ENCODE peak calls at places on chromosomes 11 and 22, in nine cellular contexts. One of them, this sample, is unnamed.

GRCh38 chr22:45083659-45084305 is 74.0 kb upstream of the PHF21B start:
- DNase-seq in sigmoid colon: no peak
- DNase-seq in AG09319: no peak
- DNase-seq in cardiac muscle cell: peak
- DNase-seq in chondrocyte: no peak
- DNase-seq in tibial nerve: no peak
- DNase-seq in nephron progenitor cell: no peak
- DNase-seq in heart left ventricle: no peak
- DNase-seq in colonic mucosa: no peak
- DNase-seq in this sample: no peak

GRCh38 chr11:124662111-124662510 is 11.4 kb downstream of the SIAE start:
- DNase-seq in colonic mucosa: no peak
- DNase-seq in tibial nerve: no peak
- DNase-seq in chondrocyte: no peak
- DNase-seq in cardiac muscle cell: no peak
- DNase-seq in heart left ventricle: no peak
- DNase-seq in nephron progenitor cell: no peak
- DNase-seq in AG09319: no peak
- DNase-seq in sigmoid colon: no peak
- DNase-seq in this sample: no peak

GRCh38 chr11:2554338-2555240 is 109.8 kb downstream of the KCNQ1 start:
- DNase-seq in colonic mucosa: no peak
- DNase-seq in cardiac muscle cell: no peak
- DNase-seq in heart left ventricle: no peak
- DNase-seq in tibial nerve: peak
- DNase-seq in chondrocyte: peak
- DNase-seq in nephron progenitor cell: no peak
- DNase-seq in AG09319: no peak
- DNase-seq in sigmoid colon: peak
- DNase-seq in this sample: no peak

GRCh38 chr22:27242474-27242873 is 559.1 kb downstream of the MN1 start:
- DNase-seq in colonic mucosa: no peak
- DNase-seq in sigmoid colon: no peak
- DNase-seq in cardiac muscle cell: no peak
- DNase-seq in heart left ventricle: no peak
- DNase-seq in chondrocyte: no peak
- DNase-seq in tibial nerve: no peak
- DNase-seq in nephron progenitor cell: no peak
- DNase-seq in AG09319: no peak
- DNase-seq in this sample: no peak

GRCh38 chr11:61187505-61188130 is 15.7 kb upstream of the PGA3 start:
- DNase-seq in AG09319: peak
- DNase-seq in tibial nerve: peak
- DNase-seq in colonic mucosa: peak
- DNase-seq in chondrocyte: no peak
- DNase-seq in nephron progenitor cell: peak
- DNase-seq in sigmoid colon: peak
- DNase-seq in cardiac muscle cell: peak
- DNase-seq in heart left ventricle: peak
- DNase-seq in this sample: peak

GRCh38 chr22:38724926-38725571 is 19.3 kb downstream of the GTPBP1 start:
- DNase-seq in sigmoid colon: peak
- DNase-seq in AG09319: no peak
- DNase-seq in heart left ventricle: no peak
- DNase-seq in colonic mucosa: no peak
- DNase-seq in tibial nerve: no peak
- DNase-seq in chondrocyte: no peak
- DNase-seq in cardiac muscle cell: peak
- DNase-seq in nephron progenitor cell: no peak
- DNase-seq in this sample: no peak

GRCh38 chr11:134950692-134951304 is 538.8 kb upstream of the B3GAT1 start:
- DNase-seq in tibial nerve: no peak
- DNase-seq in AG09319: no peak
- DNase-seq in nephron progenitor cell: no peak
- DNase-seq in chondrocyte: no peak
- DNase-seq in heart left ventricle: no peak
- DNase-seq in sigmoid colon: no peak
- DNase-seq in colonic mucosa: no peak
- DNase-seq in cardiac muscle cell: peak
- DNase-seq in this sample: no peak

GRCh38 chr22:35637254-35637653 is 11.0 kb upstream of the APOL6 start:
- DNase-seq in chondrocyte: no peak
- DNase-seq in AG09319: no peak
- DNase-seq in heart left ventricle: no peak
- DNase-seq in cardiac muscle cell: no peak
- DNase-seq in tibial nerve: no peak
- DNase-seq in sigmoid colon: no peak
- DNase-seq in colonic mucosa: no peak
- DNase-seq in nephron progenitor cell: no peak
- DNase-seq in this sample: no peak

GRCh38 chr22:41184679-41185078 is 20.4 kb upstream of the L3MBTL2 start:
- DNase-seq in nephron progenitor cell: no peak
- DNase-seq in tibial nerve: no peak
- DNase-seq in AG09319: no peak
- DNase-seq in colonic mucosa: no peak
- DNase-seq in heart left ventricle: no peak
- DNase-seq in chondrocyte: no peak
- DNase-seq in sigmoid colon: no peak
- DNase-seq in cardiac muscle cell: no peak
- DNase-seq in this sample: no peak

GRCh38 chr11:131688056-131688693 is 317.8 kb downstream of the NTM start:
- DNase-seq in AG09319: peak
- DNase-seq in heart left ventricle: peak
- DNase-seq in tibial nerve: peak
- DNase-seq in sigmoid colon: no peak
- DNase-seq in colonic mucosa: peak
- DNase-seq in nephron progenitor cell: peak
- DNase-seq in cardiac muscle cell: peak
- DNase-seq in chondrocyte: no peak
- DNase-seq in this sample: peak

GRCh38 chr22:46907578-46908215 is 145.2 kb downstream of the TBC1D22A start:
- DNase-seq in AG09319: no peak
- DNase-seq in tibial nerve: no peak
- DNase-seq in sigmoid colon: no peak
- DNase-seq in heart left ventricle: no peak
- DNase-seq in cardiac muscle cell: no peak
- DNase-seq in colonic mucosa: no peak
- DNase-seq in nephron progenitor cell: no peak
- DNase-seq in chondrocyte: no peak
- DNase-seq in this sample: no peak

GRCh38 chr11:60914620-60915249 is 777 bp downstream of the TMEM109 start:
- DNase-seq in chondrocyte: no peak
- DNase-seq in tibial nerve: no peak
- DNase-seq in heart left ventricle: no peak
- DNase-seq in nephron progenitor cell: no peak
- DNase-seq in colonic mucosa: peak
- DNase-seq in AG09319: no peak
- DNase-seq in cardiac muscle cell: peak
- DNase-seq in sigmoid colon: peak
- DNase-seq in this sample: no peak

GRCh38 chr22:41619979-41620645 is 731 bp downstream of the DESI1 start:
- DNase-seq in cardiac muscle cell: no peak
- DNase-seq in colonic mucosa: peak
- DNase-seq in tibial nerve: no peak
- DNase-seq in sigmoid colon: peak
- DNase-seq in chondrocyte: no peak
- DNase-seq in heart left ventricle: peak
- DNase-seq in nephron progenitor cell: peak
- DNase-seq in AG09319: no peak
- DNase-seq in this sample: peak

GRCh38 chr22:27513021-27513420 is 288.5 kb downstream of the MN1 start:
- DNase-seq in colonic mucosa: no peak
- DNase-seq in chondrocyte: no peak
- DNase-seq in nephron progenitor cell: no peak
- DNase-seq in cardiac muscle cell: no peak
- DNase-seq in sigmoid colon: no peak
- DNase-seq in heart left ventricle: no peak
- DNase-seq in AG09319: no peak
- DNase-seq in tibial nerve: no peak
- DNase-seq in this sample: no peak

GRCh38 chr11:1667906-1668305 is 29.1 kb upstream of the KRTAP5-6 start:
- DNase-seq in colonic mucosa: no peak
- DNase-seq in cardiac muscle cell: peak
- DNase-seq in AG09319: no peak
- DNase-seq in chondrocyte: no peak
- DNase-seq in nephron progenitor cell: no peak
- DNase-seq in heart left ventricle: no peak
- DNase-seq in tibial nerve: no peak
- DNase-seq in sigmoid colon: no peak
- DNase-seq in this sample: no peak

GRCh38 chr11:95676280-95676679 is 113.3 kb downstream of the FAM76B start:
- DNase-seq in tibial nerve: no peak
- DNase-seq in nephron progenitor cell: no peak
- DNase-seq in AG09319: no peak
- DNase-seq in chondrocyte: no peak
- DNase-seq in colonic mucosa: no peak
- DNase-seq in cardiac muscle cell: no peak
- DNase-seq in heart left ventricle: no peak
- DNase-seq in sigmoid colon: no peak
- DNase-seq in this sample: no peak

GRCh38 chr11:102268083-102268984 is 49.0 kb upstream of the BIRC3 start:
- DNase-seq in tibial nerve: peak
- DNase-seq in cardiac muscle cell: peak
- DNase-seq in heart left ventricle: peak
- DNase-seq in AG09319: peak
- DNase-seq in chondrocyte: no peak
- DNase-seq in colonic mucosa: peak
- DNase-seq in sigmoid colon: peak
- DNase-seq in nephron progenitor cell: peak
- DNase-seq in this sample: peak

GRCh38 chr22:50329236-50329635 is 2.4 kb upstream of the DENND6B start:
- DNase-seq in AG09319: no peak
- DNase-seq in heart left ventricle: no peak
- DNase-seq in nephron progenitor cell: no peak
- DNase-seq in cardiac muscle cell: peak
- DNase-seq in colonic mucosa: no peak
- DNase-seq in sigmoid colon: no peak
- DNase-seq in chondrocyte: no peak
- DNase-seq in tibial nerve: no peak
- DNase-seq in this sample: no peak

GRCh38 chr11:110478410-110478809 is 48.7 kb downstream of the FDX1 start:
- DNase-seq in tibial nerve: no peak
- DNase-seq in colonic mucosa: no peak
- DNase-seq in chondrocyte: no peak
- DNase-seq in sigmoid colon: no peak
- DNase-seq in nephron progenitor cell: peak
- DNase-seq in heart left ventricle: no peak
- DNase-seq in AG09319: no peak
- DNase-seq in cardiac muscle cell: no peak
- DNase-seq in this sample: peak

GRCh38 chr11:39630365-39630764 is 1829.1 kb downstream of the LRRC4C start:
- DNase-seq in AG09319: no peak
- DNase-seq in cardiac muscle cell: no peak
- DNase-seq in tibial nerve: no peak
- DNase-seq in sigmoid colon: no peak
- DNase-seq in nephron progenitor cell: no peak
- DNase-seq in chondrocyte: no peak
- DNase-seq in colonic mucosa: no peak
- DNase-seq in heart left ventricle: no peak
- DNase-seq in this sample: no peak

GRCh38 chr11:102007567-102008437 is 39.4 kb upstream of the CFAP300 start:
- DNase-seq in AG09319: peak
- DNase-seq in cardiac muscle cell: peak
- DNase-seq in tibial nerve: no peak
- DNase-seq in sigmoid colon: no peak
- DNase-seq in heart left ventricle: no peak
- DNase-seq in chondrocyte: no peak
- DNase-seq in nephron progenitor cell: no peak
- DNase-seq in colonic mucosa: peak
- DNase-seq in this sample: no peak

GRCh38 chr11:121024989-121025388 is 1.1 kb downstream of the TBCEL start:
- DNase-seq in nephron progenitor cell: no peak
- DNase-seq in chondrocyte: no peak
- DNase-seq in sigmoid colon: no peak
- DNase-seq in colonic mucosa: no peak
- DNase-seq in tibial nerve: no peak
- DNase-seq in cardiac muscle cell: no peak
- DNase-seq in heart left ventricle: peak
- DNase-seq in AG09319: no peak
- DNase-seq in this sample: no peak

GRCh38 chr11:105000797-105001196 is 22.2 kb downstream of the CASP5 start:
- DNase-seq in AG09319: no peak
- DNase-seq in heart left ventricle: no peak
- DNase-seq in tibial nerve: no peak
- DNase-seq in nephron progenitor cell: no peak
- DNase-seq in colonic mucosa: no peak
- DNase-seq in sigmoid colon: no peak
- DNase-seq in chondrocyte: no peak
- DNase-seq in cardiac muscle cell: no peak
- DNase-seq in this sample: no peak
- TF ChIP-seq CTCF in AG09319: peak
- TF ChIP-seq CTCF in heart left ventricle: peak
- TF ChIP-seq CTCF in tibial nerve: peak
- TF ChIP-seq CTCF in nephron progenitor cell: peak
- TF ChIP-seq CTCF in colonic mucosa: no peak
- TF ChIP-seq CTCF in sigmoid colon: no peak
- TF ChIP-seq CTCF in chondrocyte: peak
- TF ChIP-seq CTCF in cardiac muscle cell: peak
- TF ChIP-seq CTCF in this sample: peak

GRCh38 chr11:70226967-70227366 is 23.9 kb downstream of the FADD start:
- DNase-seq in sigmoid colon: no peak
- DNase-seq in colonic mucosa: no peak
- DNase-seq in AG09319: no peak
- DNase-seq in nephron progenitor cell: peak
- DNase-seq in heart left ventricle: no peak
- DNase-seq in tibial nerve: no peak
- DNase-seq in chondrocyte: no peak
- DNase-seq in cardiac muscle cell: no peak
- DNase-seq in this sample: no peak
- TF ChIP-seq CTCF in sigmoid colon: no peak
- TF ChIP-seq CTCF in colonic mucosa: peak
- TF ChIP-seq CTCF in AG09319: peak
- TF ChIP-seq CTCF in nephron progenitor cell: no peak
- TF ChIP-seq CTCF in heart left ventricle: no peak
- TF ChIP-seq CTCF in tibial nerve: no peak
- TF ChIP-seq CTCF in chondrocyte: peak
- TF ChIP-seq CTCF in cardiac muscle cell: no peak
- TF ChIP-seq CTCF in this sample: peak

DNA sequence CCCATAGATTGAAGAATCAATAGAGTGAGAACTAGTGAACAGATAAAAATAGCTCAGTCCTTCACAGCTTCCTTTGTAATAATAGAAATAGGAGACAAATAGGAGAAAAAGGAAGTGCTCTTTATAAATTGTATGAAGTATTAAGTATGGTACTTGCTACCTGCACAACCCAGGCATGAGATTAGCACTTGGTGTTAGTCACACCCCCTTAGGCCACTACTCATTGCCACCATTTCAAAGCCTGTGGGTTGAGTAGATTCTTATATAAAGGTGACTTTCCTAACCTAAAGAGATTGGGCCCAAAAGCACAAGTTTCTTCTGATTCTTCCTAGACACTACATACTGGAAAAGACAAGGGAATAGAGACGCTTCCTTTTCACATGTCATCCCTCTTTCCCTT is 37.7 kb upstream of the ADORA2A start:
- DNase-seq in cardiac muscle cell: no peak
- DNase-seq in chondrocyte: no peak
- DNase-seq in AG09319: no peak
- DNase-seq in tibial nerve: no peak
- DNase-seq in heart left ventricle: no peak
- DNase-seq in sigmoid colon: no peak
- DNase-seq in nephron progenitor cell: no peak
- DNase-seq in colonic mucosa: no peak
- DNase-seq in this sample: no peak
- TF ChIP-seq CTCF in cardiac muscle cell: no peak
- TF ChIP-seq CTCF in chondrocyte: no peak
- TF ChIP-seq CTCF in AG09319: no peak
- TF ChIP-seq CTCF in tibial nerve: no peak
- TF ChIP-seq CTCF in heart left ventricle: no peak
- TF ChIP-seq CTCF in sigmoid colon: no peak
- TF ChIP-seq CTCF in nephron progenitor cell: no peak
- TF ChIP-seq CTCF in colonic mucosa: no peak
- TF ChIP-seq CTCF in this sample: no peak

GRCh38 chr11:79610678-79611077 is 169.8 kb upstream of the TENM4 start:
- DNase-seq in nephron progenitor cell: no peak
- DNase-seq in sigmoid colon: no peak
- DNase-seq in chondrocyte: no peak
- DNase-seq in colonic mucosa: no peak
- DNase-seq in heart left ventricle: no peak
- DNase-seq in cardiac muscle cell: no peak
- DNase-seq in tibial nerve: no peak
- DNase-seq in AG09319: no peak
- DNase-seq in this sample: no peak
- TF ChIP-seq CTCF in nephron progenitor cell: no peak
- TF ChIP-seq CTCF in sigmoid colon: no peak
- TF ChIP-seq CTCF in chondrocyte: no peak
- TF ChIP-seq CTCF in colonic mucosa: no peak
- TF ChIP-seq CTCF in heart left ventricle: no peak
- TF ChIP-seq CTCF in cardiac muscle cell: no peak
- TF ChIP-seq CTCF in tibial nerve: no peak
- TF ChIP-seq CTCF in AG09319: no peak
- TF ChIP-seq CTCF in this sample: peak